ENCODE peak calls at places on chromosomes 1 and 21, in four cellular contexts. H is psoas muscle, Q is upper lobe of right lung, B is uterus. Z is an unnamed sample.

GRCh38 chr1:203368624-203369451 is 17.9 kb upstream of the FMOD start:
- DNase-seq in Q (no peak), B (peak; percentile 82), H (peak; percentile 67), Z (no peak)

GRCh38 chr1:113812661-113813135 is 422 bp upstream of the RSBN1 start:
- DNase-seq in Q (no peak), B (peak; percentile 27), H (no peak), Z (no peak)

GRCh38 chr1:91830242-91831131 is 55.5 kb downstream of the TGFBR3 start:
- DNase-seq in H (peak; percentile 32), B (peak; percentile 76), Q (peak; percentile 66), Z (peak; percentile 85)

GRCh38 chr1:186626533-186626932 is 53.7 kb downstream of the PTGS2 start:
- DNase-seq in H (no peak), B (no peak), Q (no peak), Z (no peak)

GRCh38 chr1:54158071-54158470 is 5.3 kb upstream of the CDCP2 start:
- DNase-seq in B (no peak), H (peak; percentile 29), Q (peak; percentile 15), Z (no peak)

GRCh38 chr1:229887043-229887822 is 179.8 kb upstream of the GALNT2 start:
- DNase-seq in Q (no peak), H (no peak), B (no peak), Z (no peak)

GRCh38 chr1:209774592-209774991 is 9.8 kb downstream of the C1orf74 start:
- DNase-seq in B (no peak), H (no peak), Q (no peak), Z (no peak)

GRCh38 chr1:196650403-196650802 is 1.4 kb upstream of the CFH start:
- DNase-seq in B (no peak), H (peak; percentile 18), Q (no peak), Z (no peak)

GRCh38 chr21:32991299-32991850 is 34.4 kb upstream of the OLIG2 start:
- DNase-seq in Q (no peak), H (no peak), B (no peak), Z (no peak)

GRCh38 chr1:3482590-3482899 is 28.1 kb downstream of the ARHGEF16 start:
- DNase-seq in Q (no peak), B (no peak), H (no peak), Z (no peak)

GRCh38 chr1:215594640-215595039 is 27.5 kb downstream of the KCTD3 start:
- DNase-seq in Q (no peak), B (no peak), H (no peak), Z (no peak)

GRCh38 chr1:110501725-110502124 is 17.2 kb downstream of the KCNA10 start:
- DNase-seq in B (no peak), Q (no peak), H (no peak), Z (no peak)

GRCh38 chr21:37658994-37659458 is 257.2 kb downstream of the KCNJ6 start:
- DNase-seq in H (peak; percentile 38), B (peak; percentile 35), Q (no peak), Z (no peak)

GRCh38 chr1:9281071-9281827 is 11.4 kb upstream of the SPSB1 start:
- DNase-seq in H (no peak), B (no peak), Q (no peak), Z (peak; percentile 31)

GRCh38 chr1:218281285-218281684 is 3.8 kb upstream of the RRP15 start:
- DNase-seq in Q (no peak), H (no peak), B (no peak), Z (no peak)

GRCh38 chr1:204418174-204419063 is 6.8 kb upstream of the PPP1R15B start:
- DNase-seq in Q (no peak), B (no peak), H (no peak), Z (no peak)

GRCh38 chr1:111570781-111571181 is 48.8 kb upstream of the RAP1A start:
- DNase-seq in H (no peak), Q (no peak), B (no peak), Z (no peak)

GRCh38 chr1:24323281-24323680 is 4.1 kb downstream of the GRHL3 start:
- DNase-seq in H (no peak), Q (no peak), B (no peak), Z (no peak)

GRCh38 chr1:240173836-240174235 is 82.2 kb downstream of the FMN2 start:
- DNase-seq in H (no peak), B (no peak), Q (no peak), Z (peak; percentile 19)

GRCh38 chr1:114040273-114041043 is 61.2 kb downstream of the OLFML3 start:
- DNase-seq in B (no peak), H (no peak), Q (no peak), Z (no peak)

GRCh38 chr1:196501760-196502428 is 106.3 kb downstream of the KCNT2 start:
- DNase-seq in B (no peak), Q (no peak), H (no peak), Z (no peak)

GRCh38 chr1:26220199-26220912 is 13.6 kb upstream of the CEP85 start:
- DNase-seq in Q (no peak), H (no peak), B (no peak), Z (no peak)

GRCh38 chr1:8813991-8814390 is 3.4 kb downstream of the RERE start:
- DNase-seq in H (no peak), Q (no peak), B (no peak), Z (no peak)

GRCh38 chr1:38941527-38942019 is at the start of gene RHBDL2:
- DNase-seq in H (peak; percentile 56), B (peak; percentile 39), Q (peak; percentile 81), Z (peak; percentile 49)

GRCh38 chr21:42524341-42525227 is 10.9 kb downstream of the SLC37A1 start:
- DNase-seq in B (peak; percentile 71), Q (peak; percentile 87), H (peak; percentile 67), Z (peak; percentile 77)

GRCh38 chr1:247209306-247209900 is 37.6 kb upstream of the ZNF124 start:
- DNase-seq in B (no peak), H (no peak), Q (no peak), Z (no peak)

GRCh38 chr1:193629875-193630274 is 443.5 kb upstream of the B3GALT2 start:
- DNase-seq in B (no peak), H (no peak), Q (no peak), Z (no peak)

GRCh38 chr1:174892016-174892415 is 107.7 kb upstream of the CACYBP start:
- DNase-seq in Q (no peak), H (no peak), B (no peak), Z (no peak)

GRCh38 chr1:185541861-185542260 is 192.3 kb upstream of the HMCN1 start:
- DNase-seq in H (no peak), B (no peak), Q (no peak), Z (no peak)

GRCh38 chr1:185540295-185540694 is 193.9 kb upstream of the HMCN1 start:
- DNase-seq in B (no peak), Q (no peak), H (no peak), Z (no peak)

GRCh38 chr1:185537601-185538000 is 196.6 kb upstream of the HMCN1 start:
- DNase-seq in H (no peak), B (no peak), Q (no peak), Z (no peak)

GRCh38 chr1:185536165-185536920 is 197.8 kb upstream of the HMCN1 start:
- DNase-seq in Q (no peak), B (no peak), H (no peak), Z (no peak)

DNA sequence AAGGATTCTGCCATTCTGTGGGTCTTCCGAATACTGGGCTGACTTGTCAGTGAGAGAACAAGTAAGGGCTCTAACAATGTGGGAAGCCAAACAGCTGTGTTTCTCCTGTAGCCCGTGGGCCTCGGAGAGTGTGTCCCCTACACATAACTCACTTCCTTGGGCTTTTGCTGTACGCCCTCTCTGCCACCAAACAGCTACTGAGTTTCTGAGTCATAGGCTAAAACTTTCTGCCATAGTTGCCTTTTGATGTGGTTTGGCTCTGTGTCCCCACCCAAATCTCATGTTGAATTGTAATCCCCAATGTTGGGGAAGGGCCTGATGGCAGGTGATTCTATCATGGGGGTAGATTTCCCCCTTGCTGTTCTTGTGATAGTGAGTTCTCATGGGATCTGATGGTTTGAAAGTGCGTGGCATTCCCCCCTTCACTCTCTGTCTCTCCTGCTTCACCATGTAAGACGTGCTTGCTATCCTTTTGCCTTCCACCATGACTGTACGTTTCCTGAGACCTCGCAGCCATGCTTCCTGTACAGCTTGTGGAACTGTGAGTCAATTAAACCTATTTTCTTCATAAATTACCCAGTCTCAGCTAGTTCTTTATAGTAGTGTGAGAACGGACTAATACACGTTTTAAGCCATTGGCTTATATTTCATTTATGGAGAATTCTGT is 194.8 kb upstream of the HMCN1 start:
- DNase-seq in Q (no peak), H (no peak), B (no peak), Z (no peak)
- H3K4me3 ChIP-seq in Q (no peak overlapping the region), H (no peak overlapping the region), B (no peak overlapping the region), Z (no peak overlapping the region)

DNA sequence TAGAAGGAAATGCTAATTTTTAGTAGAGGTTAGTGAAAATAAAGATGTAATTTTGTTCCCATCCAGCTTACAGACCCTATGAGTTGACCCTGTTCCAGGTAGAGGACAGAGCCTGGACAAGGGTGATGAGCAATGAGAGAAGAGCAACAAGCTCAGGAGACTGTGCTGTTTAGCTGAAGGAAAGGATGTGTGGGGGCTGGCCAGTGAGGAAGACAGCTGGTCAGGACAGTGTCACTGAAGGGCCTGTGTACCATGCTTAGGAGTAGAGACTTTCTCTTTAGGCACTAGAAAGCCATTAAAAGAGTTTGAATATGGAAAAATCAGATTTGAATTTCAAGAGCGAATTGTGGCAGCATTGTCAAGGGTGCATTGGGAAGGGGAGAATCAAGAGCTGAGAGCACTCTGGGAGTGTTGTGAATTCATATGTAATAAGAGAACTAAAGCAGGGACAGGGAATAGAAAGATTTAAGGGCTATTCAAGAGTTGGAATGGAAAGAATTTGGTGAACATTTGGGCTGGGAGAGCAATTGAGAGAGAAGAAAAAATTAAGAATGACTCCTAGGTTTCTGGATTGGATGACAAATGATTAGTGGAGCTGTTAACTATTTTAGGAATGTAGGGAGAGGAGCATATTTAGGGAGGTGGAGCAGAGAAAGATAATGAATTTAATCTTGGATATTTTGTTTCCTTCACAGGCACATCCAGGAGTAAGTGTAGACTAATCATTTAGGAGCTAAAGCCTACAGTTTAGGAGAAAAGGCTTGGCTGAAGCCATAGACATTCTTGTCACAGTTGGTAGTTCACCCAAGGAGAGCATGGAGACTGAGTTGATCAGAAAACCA is 23.3 kb upstream of the TOR3A start:
- DNase-seq in Q (no peak), H (no peak), B (no peak), Z (peak; percentile 68)
- H3K27ac ChIP-seq in Q (no peak overlapping the region), H (peak overlapping the region; percentile 38), B (peak overlapping the region; percentile 49), Z (peak overlapping the region; percentile 64)

DNA sequence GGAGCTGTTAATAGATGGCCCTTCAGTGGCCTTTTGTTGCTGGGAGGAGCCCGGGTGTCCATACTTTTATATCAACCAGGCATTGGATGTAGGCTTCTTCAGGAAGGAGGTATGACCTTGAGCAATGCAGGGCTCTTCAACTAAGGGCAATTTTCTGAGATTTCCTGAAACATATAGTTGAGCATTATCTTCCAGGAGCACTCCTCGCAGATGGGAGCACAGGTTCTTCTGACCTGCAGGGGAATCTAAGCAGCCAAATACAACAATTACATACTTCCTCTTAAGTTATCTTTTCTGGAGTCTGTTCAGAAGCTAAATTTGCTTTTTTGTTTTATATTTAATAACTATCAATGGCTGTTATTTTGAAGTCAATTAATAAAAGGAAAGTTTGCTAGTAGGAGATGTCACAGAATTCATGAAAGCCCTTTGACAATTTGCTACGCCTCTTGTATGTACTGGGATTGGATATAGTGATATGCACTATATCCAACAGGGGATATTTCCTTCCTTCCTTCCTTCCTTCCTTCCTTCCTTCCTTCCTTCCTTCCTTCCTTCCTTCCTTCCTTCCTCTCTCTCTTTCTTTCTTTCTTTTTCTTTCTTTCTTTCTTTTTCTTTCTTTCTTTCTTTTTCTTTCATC is 422.6 kb upstream of the NEGR1 start:
- DNase-seq in Q (no peak), H (no peak), B (no peak), Z (no peak)
- H3K4me3 ChIP-seq in Q (no peak overlapping the region), H (no peak overlapping the region), B (no peak overlapping the region), Z (no peak overlapping the region)

DNA sequence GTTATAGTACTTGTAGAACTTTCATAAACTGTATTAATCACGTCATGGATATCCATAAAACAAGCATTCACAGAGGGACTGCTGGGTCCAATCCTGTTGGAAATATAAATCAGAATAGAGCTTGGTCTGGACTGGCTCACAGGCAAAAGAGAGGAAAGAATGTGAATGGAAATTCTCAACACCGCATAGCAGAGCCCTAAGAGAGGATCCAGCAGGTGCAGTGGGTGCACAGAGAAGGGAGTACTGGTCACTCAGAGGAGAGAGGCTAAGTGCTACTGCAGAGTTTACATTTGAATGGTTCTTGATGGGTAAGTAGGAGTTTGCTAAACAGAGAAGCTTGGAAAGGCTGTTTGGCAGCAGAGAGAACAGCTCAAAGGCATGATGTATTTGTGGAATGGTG is 231.7 kb downstream of the PAPPA2 start:
- DNase-seq in B (no peak), H (no peak), Q (no peak), Z (no peak)
- H3K27ac ChIP-seq in B (no peak overlapping the region), H (no peak overlapping the region), Q (no peak overlapping the region), Z (no peak overlapping the region)